ENCODE peak calls at places on chromosomes 2 and 18, in five cellular contexts. One of them, this sample, is unnamed.

GRCh38 chr18:26777316-26778053 is 88.0 kb downstream of the AQP4 start:
- DNase-seq in GM12891: no peak
- DNase-seq in amniotic stem cell: no peak
- DNase-seq in activated effector memory CD4-positive, alpha-beta T cell treated with Interleukin-2 at 50 U/mL for 16 hours: no peak
- DNase-seq in globus pallidus: no peak
- DNase-seq in this sample: no peak

GRCh38 chr18:32840962-32841361 is 68.1 kb upstream of the KLHL14 start:
- DNase-seq in globus pallidus: no peak
- DNase-seq in GM12891: no peak
- DNase-seq in amniotic stem cell: no peak
- DNase-seq in activated effector memory CD4-positive, alpha-beta T cell treated with Interleukin-2 at 50 U/mL for 16 hours: no peak
- DNase-seq in this sample: no peak

GRCh38 chr2:121689356-121689755 is 40.1 kb upstream of the CLASP1 start:
- DNase-seq in activated effector memory CD4-positive, alpha-beta T cell treated with Interleukin-2 at 50 U/mL for 16 hours: no peak
- DNase-seq in globus pallidus: no peak
- DNase-seq in GM12891: no peak
- DNase-seq in amniotic stem cell: no peak
- DNase-seq in this sample: no peak

GRCh38 chr18:59354731-59355130 is 4.3 kb downstream of the LMAN1 start:
- DNase-seq in amniotic stem cell: no peak
- DNase-seq in GM12891: no peak
- DNase-seq in activated effector memory CD4-positive, alpha-beta T cell treated with Interleukin-2 at 50 U/mL for 16 hours: no peak
- DNase-seq in globus pallidus: no peak
- DNase-seq in this sample: no peak

GRCh38 chr2:20151116-20151571 is 73.8 kb downstream of the SDC1 start:
- DNase-seq in globus pallidus: no peak
- DNase-seq in activated effector memory CD4-positive, alpha-beta T cell treated with Interleukin-2 at 50 U/mL for 16 hours: no peak
- DNase-seq in GM12891: no peak
- DNase-seq in amniotic stem cell: no peak
- DNase-seq in this sample: no peak

GRCh38 chr18:79911009-79911870 is 40.2 kb downstream of the SLC66A2 start:
- DNase-seq in amniotic stem cell: no peak
- DNase-seq in globus pallidus: no peak
- DNase-seq in activated effector memory CD4-positive, alpha-beta T cell treated with Interleukin-2 at 50 U/mL for 16 hours: no peak
- DNase-seq in GM12891: no peak
- DNase-seq in this sample: no peak

GRCh38 chr2:241017228-241017940 is 19.0 kb downstream of the SNED1 start:
- DNase-seq in globus pallidus: no peak
- DNase-seq in activated effector memory CD4-positive, alpha-beta T cell treated with Interleukin-2 at 50 U/mL for 16 hours: no peak
- DNase-seq in amniotic stem cell: no peak
- DNase-seq in GM12891: no peak
- DNase-seq in this sample: no peak

GRCh38 chr2:227029706-227030105 is 134.3 kb downstream of the COL4A4 start:
- DNase-seq in GM12891: no peak
- DNase-seq in globus pallidus: no peak
- DNase-seq in amniotic stem cell: no peak
- DNase-seq in activated effector memory CD4-positive, alpha-beta T cell treated with Interleukin-2 at 50 U/mL for 16 hours: no peak
- DNase-seq in this sample: no peak

GRCh38 chr2:127106457-127106997 is 427 bp downstream of the BIN1 start:
- DNase-seq in amniotic stem cell: no peak
- DNase-seq in globus pallidus: no peak
- DNase-seq in activated effector memory CD4-positive, alpha-beta T cell treated with Interleukin-2 at 50 U/mL for 16 hours: no peak
- DNase-seq in GM12891: no peak
- DNase-seq in this sample: no peak

GRCh38 chr2:117536139-117536538 is 278.4 kb upstream of the DDX18 start:
- DNase-seq in globus pallidus: no peak
- DNase-seq in activated effector memory CD4-positive, alpha-beta T cell treated with Interleukin-2 at 50 U/mL for 16 hours: no peak
- DNase-seq in GM12891: no peak
- DNase-seq in amniotic stem cell: no peak
- DNase-seq in this sample: no peak

GRCh38 chr2:137194111-137194510 is 428.8 kb downstream of the THSD7B start:
- DNase-seq in globus pallidus: no peak
- DNase-seq in amniotic stem cell: no peak
- DNase-seq in activated effector memory CD4-positive, alpha-beta T cell treated with Interleukin-2 at 50 U/mL for 16 hours: no peak
- DNase-seq in GM12891: no peak
- DNase-seq in this sample: no peak

GRCh38 chr2:60958800-60959199 is 58.7 kb upstream of the PEX13 start:
- DNase-seq in amniotic stem cell: no peak
- DNase-seq in globus pallidus: no peak
- DNase-seq in GM12891: no peak
- DNase-seq in activated effector memory CD4-positive, alpha-beta T cell treated with Interleukin-2 at 50 U/mL for 16 hours: no peak
- DNase-seq in this sample: peak

GRCh38 chr2:176642074-176642473 is 372.8 kb downstream of the MTX2 start:
- DNase-seq in GM12891: no peak
- DNase-seq in amniotic stem cell: no peak
- DNase-seq in activated effector memory CD4-positive, alpha-beta T cell treated with Interleukin-2 at 50 U/mL for 16 hours: no peak
- DNase-seq in globus pallidus: no peak
- DNase-seq in this sample: no peak

GRCh38 chr2:36371963-36372391 is 16.4 kb downstream of the CRIM1 start:
- DNase-seq in globus pallidus: no peak
- DNase-seq in activated effector memory CD4-positive, alpha-beta T cell treated with Interleukin-2 at 50 U/mL for 16 hours: no peak
- DNase-seq in amniotic stem cell: no peak
- DNase-seq in GM12891: no peak
- DNase-seq in this sample: no peak

GRCh38 chr2:84919885-84920580 is 14.6 kb downstream of the TMSB10 start:
- DNase-seq in activated effector memory CD4-positive, alpha-beta T cell treated with Interleukin-2 at 50 U/mL for 16 hours: no peak
- DNase-seq in GM12891: no peak
- DNase-seq in amniotic stem cell: peak
- DNase-seq in globus pallidus: no peak
- DNase-seq in this sample: no peak

GRCh38 chr2:167925775-167926174 is 321.6 kb downstream of the STK39 start:
- DNase-seq in amniotic stem cell: no peak
- DNase-seq in globus pallidus: no peak
- DNase-seq in activated effector memory CD4-positive, alpha-beta T cell treated with Interleukin-2 at 50 U/mL for 16 hours: no peak
- DNase-seq in GM12891: no peak
- DNase-seq in this sample: peak

GRCh38 chr18:60358516-60358915 is 14.1 kb downstream of the MC4R start:
- DNase-seq in amniotic stem cell: no peak
- DNase-seq in activated effector memory CD4-positive, alpha-beta T cell treated with Interleukin-2 at 50 U/mL for 16 hours: no peak
- DNase-seq in globus pallidus: no peak
- DNase-seq in GM12891: no peak
- DNase-seq in this sample: no peak

GRCh38 chr2:17363846-17364245 is 154.4 kb downstream of the RAD51AP2 start:
- DNase-seq in activated effector memory CD4-positive, alpha-beta T cell treated with Interleukin-2 at 50 U/mL for 16 hours: no peak
- DNase-seq in GM12891: no peak
- DNase-seq in globus pallidus: no peak
- DNase-seq in amniotic stem cell: no peak
- DNase-seq in this sample: no peak

GRCh38 chr2:168190590-168191336 is 56.6 kb downstream of the STK39 start:
- DNase-seq in globus pallidus: no peak
- DNase-seq in GM12891: no peak
- DNase-seq in amniotic stem cell: no peak
- DNase-seq in activated effector memory CD4-positive, alpha-beta T cell treated with Interleukin-2 at 50 U/mL for 16 hours: no peak
- DNase-seq in this sample: no peak

GRCh38 chr2:74845217-74845751 is 11.4 kb downstream of the HK2 start:
- DNase-seq in activated effector memory CD4-positive, alpha-beta T cell treated with Interleukin-2 at 50 U/mL for 16 hours: peak
- DNase-seq in globus pallidus: no peak
- DNase-seq in GM12891: no peak
- DNase-seq in amniotic stem cell: peak
- DNase-seq in this sample: peak

GRCh38 chr2:16508061-16508851 is 157.4 kb downstream of the CYRIA start:
- DNase-seq in globus pallidus: peak
- DNase-seq in activated effector memory CD4-positive, alpha-beta T cell treated with Interleukin-2 at 50 U/mL for 16 hours: no peak
- DNase-seq in GM12891: peak
- DNase-seq in amniotic stem cell: no peak
- DNase-seq in this sample: peak

This sample was measured in NCI-H510A treated with DMSO at 0.1 percent for 48 hours.